ENCODE peak calls at places on chromosome 3, in seven cellular contexts. I is hypothalamus, J is T-cell, F is Panc1, Z is AG20443, E is brain microvascular endothelial cell, A is endothelial cell. W is an unnamed sample.

GRCh38 chr3:195153121-195153520 is 117.8 kb downstream of the XXYLT1 start:
- DNase-seq in I (peak; percentile 24), J (no peak), F (no peak), Z (no peak), E (no peak), A (no peak), W (no peak)

GRCh38 chr3:181725830-181726229 is 14.1 kb downstream of the SOX2 start:
- DNase-seq in I (peak; percentile 81), J (no peak), F (no peak), Z (no peak), E (no peak), A (no peak), W (no peak)

GRCh38 chr3:142888484-142889262 is at the start of gene PCOLCE2:
- DNase-seq in I (no peak), J (peak; percentile 7), F (no peak), Z (peak; percentile 63), E (no peak), A (peak; percentile 43), W (peak; percentile 27)

GRCh38 chr3:16289144-16289889 is 24.3 kb downstream of the OXNAD1 start:
- DNase-seq in I (no peak), J (no peak), F (no peak), Z (peak; percentile 35), E (peak; percentile 9), A (no peak), W (no peak)

GRCh38 chr3:136818191-136818850 is 605 bp upstream of the SLC35G2 start:
- DNase-seq in I (peak; percentile 27), J (peak; percentile 7), F (peak; percentile 84), Z (peak; percentile 73), E (peak; percentile 83), A (peak; percentile 4), W (peak; percentile 67)

GRCh38 chr3:54599741-54600140 is 328.1 kb downstream of the LRTM1 start:
- DNase-seq in I (peak; percentile 37), J (no peak), F (no peak), Z (no peak), E (no peak), A (no peak), W (no peak)

GRCh38 chr3:149480326-149481017 is 6.0 kb downstream of the TM4SF4 start:
- DNase-seq in I (peak; percentile 9), J (peak; percentile 7), F (peak; percentile 92), Z (peak; percentile 86), E (peak; percentile 92), A (peak; percentile 87), W (peak; percentile 76)

GRCh38 chr3:29281265-29282228 is 676 bp downstream of the RBMS3 start:
- DNase-seq in I (no peak), J (no peak), F (no peak), Z (peak; percentile 29), E (peak; percentile 39), A (peak; percentile 18), W (no peak)

GRCh38 chr3:4994823-4995499 is 15.7 kb downstream of the BHLHE40 start:
- DNase-seq in I (peak; percentile 56), J (no peak), F (no peak), Z (peak; percentile 90), E (peak; percentile 94), A (no peak), W (peak; percentile 94)

GRCh38 chr3:128293930-128294329 is 140.6 kb downstream of the EEFSEC start:
- DNase-seq in I (no peak), J (peak; percentile 6), F (no peak), Z (no peak), E (no peak), A (no peak), W (no peak)

GRCh38 chr3:150248116-150248864 is 159.8 kb upstream of the TSC22D2 start:
- DNase-seq in I (no peak), J (no peak), F (no peak), Z (peak; percentile 59), E (peak; percentile 59), A (no peak), W (no peak)

GRCh38 chr3:42061711-42062408 is 29.3 kb upstream of the TRAK1 start:
- DNase-seq in I (no peak), J (no peak), F (no peak), Z (peak; percentile 90), E (peak; percentile 92), A (no peak), W (peak; percentile 68)

GRCh38 chr3:129360705-129361460 is 67.6 kb downstream of the EFCAB12 start:
- DNase-seq in I (no peak), J (no peak), F (no peak), Z (no peak), E (no peak), A (no peak), W (no peak)

GRCh38 chr3:52721002-52721741 is 15.3 kb downstream of the SPCS1 start:
- DNase-seq in I (no peak), J (peak; percentile 37), F (no peak), Z (no peak), E (no peak), A (no peak), W (no peak)